ENCODE peak calls at places on chromosomes 6 and 20, in seven cellular contexts. One of them, this sample, is unnamed. For H3K4me1, the result is how much of the 10 kb centered on the place peaks cover.

GRCh38 chr6:85287158-85287557 is 162.7 kb upstream of the NT5E start:
- DNase-seq in Peyer's patch: no peak
- DNase-seq in psoas muscle: no peak
- DNase-seq in IMR-90: no peak
- DNase-seq in adrenal gland: no peak
- DNase-seq in thyroid gland: no peak
- DNase-seq in fibroblast of lung: no peak
- DNase-seq in this sample: no peak

GRCh38 chr6:84639396-84639795 is 125.0 kb downstream of the TBX18 start:
- DNase-seq in Peyer's patch: no peak
- DNase-seq in psoas muscle: no peak
- DNase-seq in IMR-90: no peak
- DNase-seq in adrenal gland: no peak
- DNase-seq in thyroid gland: no peak
- DNase-seq in fibroblast of lung: no peak
- DNase-seq in this sample: no peak

GRCh38 chr20:51206032-51206662 is 183.2 kb upstream of the KCNG1 start:
- DNase-seq in Peyer's patch: no peak
- DNase-seq in psoas muscle: no peak
- DNase-seq in IMR-90: no peak
- DNase-seq in adrenal gland: no peak
- DNase-seq in thyroid gland: no peak
- DNase-seq in fibroblast of lung: no peak
- DNase-seq in this sample: no peak

GRCh38 chr6:1645466-1646185 is 35.9 kb downstream of the FOXC1 start:
- DNase-seq in Peyer's patch: no peak
- DNase-seq in psoas muscle: no peak
- DNase-seq in IMR-90: peak
- DNase-seq in adrenal gland: no peak
- DNase-seq in thyroid gland: no peak
- DNase-seq in fibroblast of lung: no peak
- DNase-seq in this sample: no peak

GRCh38 chr6:33862536-33862935 is 58.7 kb upstream of the MLN start:
- DNase-seq in Peyer's patch: no peak
- DNase-seq in psoas muscle: no peak
- DNase-seq in IMR-90: no peak
- DNase-seq in adrenal gland: no peak
- DNase-seq in thyroid gland: no peak
- DNase-seq in fibroblast of lung: no peak
- DNase-seq in this sample: no peak

GRCh38 chr6:4323322-4323721 is 187.9 kb upstream of the ECI2 start:
- DNase-seq in Peyer's patch: no peak
- DNase-seq in psoas muscle: no peak
- DNase-seq in IMR-90: no peak
- DNase-seq in adrenal gland: no peak
- DNase-seq in thyroid gland: no peak
- DNase-seq in fibroblast of lung: no peak
- DNase-seq in this sample: no peak

GRCh38 chr20:50169329-50169823 is 15.9 kb upstream of the PEDS1 start:
- DNase-seq in Peyer's patch: peak
- DNase-seq in psoas muscle: peak
- DNase-seq in IMR-90: peak
- DNase-seq in adrenal gland: peak
- DNase-seq in thyroid gland: peak
- DNase-seq in fibroblast of lung: peak
- DNase-seq in this sample: peak

GRCh38 chr6:77502966-77503365 is 39.7 kb upstream of the HTR1B start:
- DNase-seq in Peyer's patch: no peak
- DNase-seq in psoas muscle: no peak
- DNase-seq in IMR-90: no peak
- DNase-seq in adrenal gland: no peak
- DNase-seq in thyroid gland: no peak
- DNase-seq in fibroblast of lung: peak
- DNase-seq in this sample: no peak

GRCh38 chr6:163600331-163600730 is 185.8 kb downstream of the QKI start:
- DNase-seq in Peyer's patch: no peak
- DNase-seq in psoas muscle: no peak
- DNase-seq in IMR-90: no peak
- DNase-seq in adrenal gland: no peak
- DNase-seq in thyroid gland: no peak
- DNase-seq in fibroblast of lung: peak
- DNase-seq in this sample: no peak

GRCh38 chr6:158654498-158654897 is 4.6 kb downstream of the SYTL3 start:
- DNase-seq in Peyer's patch: peak
- DNase-seq in psoas muscle: peak
- DNase-seq in IMR-90: peak
- DNase-seq in adrenal gland: peak
- DNase-seq in thyroid gland: peak
- DNase-seq in fibroblast of lung: peak
- DNase-seq in this sample: peak

GRCh38 chr6:109853426-109853825 is 124.7 kb upstream of the GPR6 start:
- DNase-seq in Peyer's patch: no peak
- DNase-seq in psoas muscle: no peak
- DNase-seq in IMR-90: no peak
- DNase-seq in adrenal gland: no peak
- DNase-seq in thyroid gland: no peak
- DNase-seq in fibroblast of lung: no peak
- DNase-seq in this sample: no peak

GRCh38 chr6:56716229-56716628 is 73.5 kb upstream of the DST start:
- DNase-seq in Peyer's patch: no peak
- DNase-seq in psoas muscle: no peak
- DNase-seq in IMR-90: peak
- DNase-seq in adrenal gland: no peak
- DNase-seq in thyroid gland: no peak
- DNase-seq in fibroblast of lung: peak
- DNase-seq in this sample: no peak

GRCh38 chr6:98787961-98788360 is 46.4 kb upstream of the POU3F2 start:
- DNase-seq in Peyer's patch: no peak
- DNase-seq in psoas muscle: no peak
- DNase-seq in IMR-90: no peak
- DNase-seq in adrenal gland: no peak
- DNase-seq in thyroid gland: no peak
- DNase-seq in fibroblast of lung: peak
- DNase-seq in this sample: no peak

GRCh38 chr6:169918239-169918953 is 167.0 kb downstream of the ERMARD start:
- DNase-seq in Peyer's patch: no peak
- DNase-seq in psoas muscle: no peak
- DNase-seq in IMR-90: no peak
- DNase-seq in adrenal gland: no peak
- DNase-seq in thyroid gland: no peak
- DNase-seq in fibroblast of lung: no peak
- DNase-seq in this sample: no peak

GRCh38 chr6:146200136-146200708 is 171.4 kb downstream of the GRM1 start:
- DNase-seq in Peyer's patch: no peak
- DNase-seq in psoas muscle: no peak
- DNase-seq in IMR-90: no peak
- DNase-seq in adrenal gland: no peak
- DNase-seq in thyroid gland: no peak
- DNase-seq in fibroblast of lung: peak
- DNase-seq in this sample: no peak

GRCh38 chr6:124026645-124027044 is 223.0 kb downstream of the NKAIN2 start:
- DNase-seq in Peyer's patch: no peak
- DNase-seq in psoas muscle: no peak
- DNase-seq in IMR-90: no peak
- DNase-seq in adrenal gland: no peak
- DNase-seq in thyroid gland: no peak
- DNase-seq in fibroblast of lung: no peak
- DNase-seq in this sample: no peak

GRCh38 chr20:25339608-25340007 is 51.0 kb downstream of the ABHD12 start:
- DNase-seq in Peyer's patch: no peak
- DNase-seq in psoas muscle: no peak
- DNase-seq in IMR-90: no peak
- DNase-seq in adrenal gland: no peak
- DNase-seq in thyroid gland: peak
- DNase-seq in fibroblast of lung: no peak
- DNase-seq in this sample: no peak

GRCh38 chr6:34912715-34913464 is 23.8 kb downstream of the ANKS1A start:
- DNase-seq in Peyer's patch: no peak
- DNase-seq in psoas muscle: no peak
- DNase-seq in IMR-90: peak
- DNase-seq in adrenal gland: no peak
- DNase-seq in thyroid gland: no peak
- DNase-seq in fibroblast of lung: peak
- DNase-seq in this sample: no peak

GRCh38 chr6:43738877-43739641 is 31.0 kb upstream of the VEGFA start:
- DNase-seq in Peyer's patch: no peak
- DNase-seq in psoas muscle: no peak
- DNase-seq in IMR-90: no peak
- DNase-seq in adrenal gland: no peak
- DNase-seq in thyroid gland: peak
- DNase-seq in fibroblast of lung: no peak
- DNase-seq in this sample: no peak

GRCh38 chr20:43459022-43459942 is 1.6 kb downstream of the SRSF6 start:
- DNase-seq in Peyer's patch: no peak
- DNase-seq in psoas muscle: no peak
- DNase-seq in IMR-90: peak
- DNase-seq in adrenal gland: peak
- DNase-seq in thyroid gland: no peak
- DNase-seq in fibroblast of lung: peak
- DNase-seq in this sample: peak

GRCh38 chr6:161676566-161676965 is 402.7 kb upstream of the AGPAT4 start:
- DNase-seq in Peyer's patch: no peak
- DNase-seq in psoas muscle: no peak
- DNase-seq in IMR-90: no peak
- DNase-seq in adrenal gland: no peak
- DNase-seq in thyroid gland: no peak
- DNase-seq in fibroblast of lung: no peak
- DNase-seq in this sample: no peak

GRCh38 chr6:18352842-18353241 is 34.3 kb upstream of the RNF144B start:
- DNase-seq in Peyer's patch: no peak
- DNase-seq in psoas muscle: no peak
- DNase-seq in IMR-90: no peak
- DNase-seq in adrenal gland: no peak
- DNase-seq in thyroid gland: no peak
- DNase-seq in fibroblast of lung: no peak
- DNase-seq in this sample: no peak

GRCh38 chr20:50218987-50219435 is 28.4 kb downstream of the CEBPB start:
- DNase-seq in Peyer's patch: no peak
- DNase-seq in psoas muscle: no peak
- DNase-seq in IMR-90: no peak
- DNase-seq in adrenal gland: no peak
- DNase-seq in thyroid gland: peak
- DNase-seq in fibroblast of lung: no peak
- DNase-seq in this sample: no peak

GRCh38 chr6:40599580-40599979 is 12.4 kb upstream of the LRFN2 start:
- DNase-seq in Peyer's patch: no peak
- DNase-seq in psoas muscle: no peak
- DNase-seq in IMR-90: no peak
- DNase-seq in adrenal gland: no peak
- DNase-seq in thyroid gland: peak
- DNase-seq in fibroblast of lung: no peak
- DNase-seq in this sample: no peak
- H3K4me3 ChIP-seq in Peyer's patch: no peak
- H3K4me3 ChIP-seq in psoas muscle: no peak
- H3K4me3 ChIP-seq in IMR-90: no peak
- H3K4me3 ChIP-seq in adrenal gland: no peak
- H3K4me3 ChIP-seq in thyroid gland: no peak
- H3K4me3 ChIP-seq in fibroblast of lung: no peak
- H3K4me3 ChIP-seq in this sample: no peak

GRCh38 chr6:144347447-144347758 is 62.3 kb downstream of the UTRN start:
- DNase-seq in Peyer's patch: no peak
- DNase-seq in psoas muscle: no peak
- DNase-seq in IMR-90: no peak
- DNase-seq in adrenal gland: no peak
- DNase-seq in thyroid gland: no peak
- DNase-seq in fibroblast of lung: no peak
- DNase-seq in this sample: no peak
- H3K4me1 ChIP-seq in Peyer's patch: under half
- H3K4me1 ChIP-seq in psoas muscle: half or more
- H3K4me1 ChIP-seq in IMR-90: under half
- H3K4me1 ChIP-seq in adrenal gland: half or more
- H3K4me1 ChIP-seq in thyroid gland: half or more
- H3K4me1 ChIP-seq in fibroblast of lung: under half
- H3K4me1 ChIP-seq in this sample: under half

DNA sequence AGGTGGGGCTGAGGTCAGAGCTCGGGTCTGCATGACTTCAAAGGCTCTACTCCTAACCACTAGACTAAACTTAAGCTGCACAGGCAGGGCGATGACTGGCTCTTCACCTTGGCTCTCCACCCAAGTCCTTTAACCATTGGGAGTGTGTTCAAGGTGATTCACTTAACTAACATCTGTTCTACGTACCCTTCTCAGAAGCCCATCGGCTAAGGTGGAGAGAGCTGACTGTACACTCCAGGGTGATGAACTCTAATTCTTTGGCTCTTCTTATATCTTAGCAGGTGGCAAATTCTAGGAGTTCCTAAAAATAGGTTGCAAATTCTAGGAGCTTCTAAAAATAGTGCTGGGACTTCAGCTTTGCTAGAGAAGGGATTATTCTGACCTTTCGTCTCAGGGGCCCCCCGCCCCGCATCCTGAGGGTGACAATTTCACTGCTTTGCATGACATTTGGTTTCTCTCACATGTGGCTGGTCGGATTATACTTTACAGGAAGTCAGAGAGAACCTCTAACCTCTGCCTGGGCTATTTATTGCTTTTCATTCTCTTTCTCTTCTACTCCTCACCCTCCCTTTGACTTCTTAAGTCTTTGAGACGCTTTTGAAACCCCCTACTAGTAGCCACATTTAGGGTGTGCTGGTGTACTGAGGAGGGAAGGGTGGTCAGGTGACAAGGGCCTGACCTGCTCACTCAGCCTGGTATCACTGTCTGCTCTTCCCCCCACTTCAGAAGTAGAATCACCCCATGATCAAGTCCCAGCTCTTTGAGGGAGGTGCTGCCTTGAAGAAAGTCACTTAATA is 55.5 kb downstream of the PRDM1 start:
- DNase-seq in Peyer's patch: peak
- DNase-seq in psoas muscle: no peak
- DNase-seq in IMR-90: no peak
- DNase-seq in adrenal gland: no peak
- DNase-seq in thyroid gland: no peak
- DNase-seq in fibroblast of lung: peak
- DNase-seq in this sample: no peak
- H3K27ac ChIP-seq in Peyer's patch: peak
- H3K27ac ChIP-seq in psoas muscle: no peak
- H3K27ac ChIP-seq in IMR-90: no peak
- H3K27ac ChIP-seq in adrenal gland: no peak
- H3K27ac ChIP-seq in thyroid gland: no peak
- H3K27ac ChIP-seq in fibroblast of lung: no peak
- H3K27ac ChIP-seq in this sample: no peak

DNA sequence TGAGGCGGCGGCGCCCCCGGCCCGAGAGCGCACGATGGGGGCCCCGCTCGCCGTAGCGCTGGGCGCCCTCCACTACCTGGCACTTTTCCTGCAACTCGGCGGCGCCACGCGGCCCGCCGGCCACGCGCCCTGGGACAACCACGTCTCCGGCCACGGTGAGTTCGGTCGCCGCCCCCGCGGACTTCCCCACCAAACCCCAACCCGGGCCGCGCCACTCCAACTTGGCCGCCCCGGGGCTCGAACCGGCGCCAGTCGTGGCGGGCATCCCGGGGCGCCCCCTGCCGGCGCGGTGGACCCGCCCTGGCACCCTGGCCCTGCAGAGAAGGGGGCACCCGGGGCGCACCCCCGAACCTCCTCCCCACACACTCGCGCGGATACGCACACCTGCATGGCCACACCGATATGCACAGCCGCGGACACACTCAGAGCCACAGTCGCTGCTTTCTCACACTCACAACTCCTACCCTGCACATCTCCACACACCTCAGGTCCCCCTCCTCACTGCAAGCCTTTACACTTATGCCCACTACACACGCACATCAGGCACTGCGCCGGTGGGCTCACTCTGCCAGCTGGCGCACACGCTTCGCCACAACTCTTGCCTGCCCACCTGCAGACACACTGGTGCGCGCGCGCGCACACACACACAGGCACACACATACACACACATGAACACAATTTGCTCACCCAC is 535 bp downstream of the VSTM2L start:
- DNase-seq in Peyer's patch: no peak
- DNase-seq in psoas muscle: no peak
- DNase-seq in IMR-90: no peak
- DNase-seq in adrenal gland: no peak
- DNase-seq in thyroid gland: no peak
- DNase-seq in fibroblast of lung: no peak
- DNase-seq in this sample: no peak
- H3K4me3 ChIP-seq in Peyer's patch: peak
- H3K4me3 ChIP-seq in psoas muscle: peak
- H3K4me3 ChIP-seq in IMR-90: peak
- H3K4me3 ChIP-seq in adrenal gland: peak
- H3K4me3 ChIP-seq in thyroid gland: no peak
- H3K4me3 ChIP-seq in fibroblast of lung: peak
- H3K4me3 ChIP-seq in this sample: peak